ENCODE peak calls at places on chromosomes 13 and 19, in five cellular contexts. M is transverse colon, C is spleen, T is endothelial cell of umbilical vein, U is GM23338. W is an unnamed sample.

GRCh38 chr13:78609464-78610205 is 6.3 kb upstream of the POU4F1 start:
- DNase-seq in M (no peak), C (peak; percentile 74), T (peak; percentile 30), U (peak; percentile 76), W (no peak)

GRCh38 chr19:23254141-23254910 is 4.1 kb upstream of the ZNF724 start:
- DNase-seq in M (no peak), C (no peak), T (no peak), U (no peak), W (no peak)

GRCh38 chr13:110443633-110444225 is 117.8 kb downstream of the RAB20 start:
- DNase-seq in M (no peak), C (no peak), T (no peak), U (no peak), W (no peak)

GRCh38 chr13:60244381-60244780 is 80.7 kb upstream of the DIAPH3 start:
- DNase-seq in M (no peak), C (no peak), T (no peak), U (no peak), W (no peak)

GRCh38 chr13:64276232-64276631 is 2860.6 kb upstream of the PCDH20 start:
- DNase-seq in M (no peak), C (no peak), T (no peak), U (no peak), W (no peak)

GRCh38 chr19:43416951-43417623 is 2.4 kb downstream of the TEX101 start:
- DNase-seq in M (no peak), C (no peak), T (no peak), U (no peak), W (no peak)

GRCh38 chr19:4052993-4053422 is 13.7 kb downstream of the ZBTB7A start:
- DNase-seq in M (peak; percentile 76), C (no peak), T (no peak), U (no peak), W (no peak)

GRCh38 chr19:39845621-39846175 is 481 bp downstream of the FBL start:
- DNase-seq in M (no peak), C (no peak), T (no peak), U (peak; percentile 62), W (no peak)

GRCh38 chr19:16369664-16370576 is 45.3 kb downstream of the KLF2 start:
- DNase-seq in M (no peak), C (peak; percentile 81), T (no peak), U (no peak), W (no peak)

GRCh38 chr13:44296856-44297255 is 76.8 kb upstream of the SERP2 start:
- DNase-seq in M (no peak), C (no peak), T (no peak), U (no peak), W (no peak)

GRCh38 chr19:8208119-8208709 is 956 bp upstream of the CERS4 start:
- DNase-seq in M (no peak), C (no peak), T (no peak), U (peak; percentile 69), W (peak; percentile 73)

GRCh38 chr13:97385854-97386253 is 48.1 kb upstream of the RAP2A start:
- DNase-seq in M (no peak), C (no peak), T (no peak), U (no peak), W (no peak)

GRCh38 chr13:97387487-97388353 is 46.2 kb upstream of the RAP2A start:
- DNase-seq in M (no peak), C (no peak), T (no peak), U (no peak), W (no peak)

GRCh38 chr13:97388385-97388784 is 45.6 kb upstream of the RAP2A start:
- DNase-seq in M (no peak), C (no peak), T (no peak), U (no peak), W (no peak)

GRCh38 chr13:97385146-97385545 is 48.8 kb upstream of the RAP2A start:
- DNase-seq in M (no peak), C (no peak), T (no peak), U (no peak), W (no peak)

GRCh38 chr13:97386832-97387486 is 47.0 kb upstream of the RAP2A start:
- DNase-seq in M (peak; percentile 26), C (no peak), T (no peak), U (no peak), W (no peak)
- TF ChIP-seq POLR2AphosphoS5 in M (no peak), C (no peak), T (no peak), U (no peak), W (no peak)

DNA sequence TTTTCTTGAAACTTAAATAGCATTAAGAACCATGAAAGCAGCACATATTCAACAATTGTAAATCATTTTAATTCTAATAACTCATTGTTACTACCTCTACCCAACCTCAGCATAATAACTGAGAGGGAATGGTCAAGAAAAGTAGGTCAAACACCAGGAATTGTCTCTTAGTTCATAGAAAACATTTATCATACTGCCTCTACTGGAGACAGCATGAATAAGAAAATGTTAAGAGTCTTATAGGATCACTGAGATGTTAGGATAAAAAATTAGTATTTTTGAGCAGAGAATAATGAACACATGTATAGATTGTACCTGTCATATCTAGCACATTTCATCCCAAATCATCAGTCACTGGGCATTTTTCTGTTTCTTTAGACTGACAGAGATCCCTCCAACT is 515.3 kb downstream of the PCDH9 start:
- DNase-seq in M (no peak), C (no peak), T (no peak), U (peak; percentile 4), W (no peak)
- TF ChIP-seq CTCF in M (no peak), C (no peak), T (peak; percentile 8), U (no peak), W (no peak)

GRCh38 chr13:113840541-113841354 is 23.1 kb downstream of the GAS6 start:
- DNase-seq in M (no peak), C (peak; percentile 67), T (no peak), U (no peak), W (no peak)

GRCh38 chr13:113839536-113840204 is 24.2 kb downstream of the GAS6 start:
- DNase-seq in M (peak; percentile 81), C (no peak), T (no peak), U (no peak), W (no peak)

GRCh38 chr13:113837554-113838355 is 26.1 kb downstream of the GAS6 start:
- DNase-seq in M (peak; percentile 84), C (no peak), T (peak; percentile 92), U (no peak), W (peak; percentile 96)

GRCh38 chr13:113836917-113837553 is 26.8 kb downstream of the GAS6 start:
- DNase-seq in M (no peak), C (no peak), T (peak; percentile 78), U (no peak), W (peak; percentile 90)

GRCh38 chr13:113838711-113839201 is 25.1 kb downstream of the GAS6 start:
- DNase-seq in M (no peak), C (no peak), T (no peak), U (no peak), W (no peak)
- TF ChIP-seq POLR2AphosphoS5 in M (no peak), C (peak; percentile 26), T (no peak), U (no peak), W (no peak)

DNA sequence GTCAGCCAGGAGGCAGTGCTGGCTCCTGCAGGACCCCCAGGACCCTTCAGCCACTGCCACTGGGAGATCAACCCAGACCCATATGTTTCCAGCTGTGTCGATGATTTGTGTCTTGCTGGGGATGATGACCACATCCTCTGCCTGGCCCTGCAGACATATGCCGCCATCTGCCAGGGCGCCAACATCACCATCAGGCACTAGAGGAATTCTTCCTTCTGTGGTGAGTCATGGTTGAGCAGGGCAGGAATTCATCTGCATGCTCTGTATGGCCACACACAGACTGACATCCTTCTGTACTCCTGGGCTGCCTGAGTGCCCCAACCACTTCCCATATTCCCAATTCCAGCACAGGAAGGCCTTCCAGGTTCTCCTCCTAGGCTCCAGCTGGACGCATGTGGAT is 27.1 kb upstream of the FXYD3 start:
- DNase-seq in M (no peak), C (no peak), T (no peak), U (no peak), W (no peak)
- TF ChIP-seq CTCF in M (no peak), C (no peak), T (no peak), U (no peak), W (no peak)

DNA sequence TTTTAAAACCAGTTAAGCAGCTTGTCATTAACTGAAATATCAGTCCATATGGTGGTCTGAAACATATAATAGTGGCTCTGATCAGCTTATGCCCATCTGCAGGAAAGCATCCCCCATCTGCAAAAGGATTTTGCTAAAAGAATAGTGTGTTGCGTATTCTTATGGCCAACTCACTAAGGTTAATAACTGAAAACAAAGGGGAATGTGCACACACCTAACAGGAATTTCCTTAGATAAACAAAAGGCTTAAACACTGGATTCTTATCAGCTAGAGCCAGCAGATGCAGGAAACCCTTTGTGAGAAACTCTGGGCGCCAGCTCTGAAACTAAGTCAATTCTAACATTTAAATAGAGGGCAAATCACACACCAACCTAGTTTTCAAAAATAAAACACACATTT is 22.1 kb downstream of the VPS36 start:
- DNase-seq in M (no peak), C (no peak), T (peak; percentile 97), U (no peak), W (no peak)
- TF ChIP-seq POLR2AphosphoS5 in M (no peak), C (no peak), T (peak; percentile 92), U (no peak), W (no peak)

GRCh38 chr13:40809471-40809870 is 20.1 kb downstream of the SLC25A15 start:
- DNase-seq in M (no peak), C (no peak), T (no peak), U (no peak), W (no peak)

GRCh38 chr13:40812724-40813445 is 23.5 kb downstream of the SLC25A15 start:
- DNase-seq in M (no peak), C (no peak), T (no peak), U (no peak), W (no peak)

GRCh38 chr13:40814803-40815202 is 25.4 kb downstream of the SLC25A15 start:
- DNase-seq in M (no peak), C (no peak), T (no peak), U (no peak), W (no peak)

GRCh38 chr13:40812102-40812501 is 22.7 kb downstream of the SLC25A15 start:
- DNase-seq in M (no peak), C (no peak), T (no peak), U (no peak), W (no peak)

DNA sequence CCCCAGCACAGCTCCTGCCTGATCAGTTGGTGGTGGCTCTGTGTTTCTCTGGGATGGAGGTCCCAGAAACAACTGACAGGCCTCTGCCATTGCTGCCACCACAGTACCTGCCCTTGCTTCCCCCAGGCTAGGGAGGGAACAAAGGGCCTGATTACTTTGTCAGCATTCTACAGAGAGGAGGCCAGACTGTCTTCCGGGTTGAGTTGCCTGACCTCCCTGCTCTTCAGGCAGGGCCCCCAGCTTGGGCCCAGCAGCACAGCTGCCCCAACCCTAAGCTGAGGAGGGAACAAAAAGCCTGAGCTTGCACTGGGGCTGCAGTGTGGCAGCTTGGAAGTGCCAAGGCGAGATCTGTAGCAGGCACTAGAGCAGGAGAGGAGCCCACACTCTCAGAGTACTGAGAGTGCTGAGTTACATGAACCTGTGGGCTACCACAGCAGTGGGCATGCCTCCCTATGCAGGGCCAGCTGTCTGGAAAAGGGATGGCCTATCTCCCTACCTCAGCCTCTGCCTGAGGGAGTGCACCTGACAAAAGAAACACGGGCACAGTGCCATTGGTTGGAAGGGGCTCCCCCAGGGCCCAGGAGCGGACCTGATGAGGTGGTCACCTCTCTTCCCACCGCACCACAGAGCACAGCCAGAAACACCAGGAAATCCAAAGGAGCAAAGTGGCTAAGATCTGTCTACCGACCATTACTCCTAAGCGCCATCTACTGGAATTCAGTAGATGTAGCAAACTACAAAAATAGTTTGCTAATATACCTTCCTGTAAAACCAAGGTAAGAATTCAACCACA is 24.4 kb downstream of the SLC25A15 start:
- DNase-seq in M (no peak), C (no peak), T (peak; percentile 16), U (peak; percentile 78), W (no peak)
- TF ChIP-seq CTCF in M (peak; percentile 55), C (peak; percentile 25), T (peak; percentile 55), U (peak; percentile 70), W (no peak)

W was measured in breast epithelium.